ENCODE peak calls at places on chromosomes 13 and 19, in nine cellular contexts. P, Y, Q, T, C, Z, H, D and G are unnamed samples.
A peak's percentile ranks its signal among the peaks of the same experiment; 100 is the strongest.

GRCh38 chr19:40639638-40639982 is 38.4 kb downstream of the LTBP4 start:
- DNase-seq in P (no peak), Y (no peak), Q (no peak), T (no peak), C (no peak), Z (no peak), H (no peak), D (no peak), G (no peak)

GRCh38 chr19:33194527-33194883 is 375 bp downstream of the LRP3 start:
- DNase-seq in P (no peak), Y (no peak), Q (no peak), T (no peak), C (no peak), Z (no peak), H (no peak), D (no peak), G (no peak)

GRCh38 chr19:48558018-48558684 is 6.2 kb downstream of the SULT2B1 start:
- DNase-seq in P (no peak), Y (peak; percentile 38), Q (no peak), T (peak; percentile 40), C (peak; percentile 27), Z (peak; percentile 40), H (no peak), D (peak; percentile 71), G (peak; percentile 75)

GRCh38 chr13:102901615-102902305 is 55.9 kb downstream of the ERCC5 start:
- DNase-seq in P (no peak), Y (no peak), Q (no peak), T (peak; percentile 17), C (no peak), Z (no peak), H (no peak), D (no peak), G (peak; percentile 5)

GRCh38 chr19:39138221-39139211 is 12.9 kb downstream of the PAK4 start:
- DNase-seq in P (no peak), Y (no peak), Q (no peak), T (no peak), C (no peak), Z (no peak), H (no peak), D (no peak), G (no peak)

GRCh38 chr13:60482012-60482411 is 85.0 kb downstream of the TDRD3 start:
- DNase-seq in P (no peak), Y (no peak), Q (no peak), T (peak; percentile 33), C (no peak), Z (no peak), H (no peak), D (no peak), G (no peak)

GRCh38 chr19:1736916-1737315 is 16.4 kb upstream of the ONECUT3 start:
- DNase-seq in P (no peak), Y (no peak), Q (no peak), T (no peak), C (no peak), Z (no peak), H (no peak), D (no peak), G (no peak)

GRCh38 chr13:37608750-37609339 is 10.3 kb upstream of the POSTN start:
- DNase-seq in P (no peak), Y (no peak), Q (no peak), T (no peak), C (no peak), Z (no peak), H (no peak), D (no peak), G (peak; percentile 10)

GRCh38 chr13:48783181-48783630 is 129.5 kb downstream of the CYSLTR2 start:
- DNase-seq in P (peak; percentile 4), Y (peak; percentile 45), Q (peak; percentile 89), T (peak; percentile 100), C (no peak), Z (no peak), H (no peak), D (peak; percentile 81), G (peak; percentile 60)

GRCh38 chr19:10686661-10687517 is 14.3 kb upstream of the QTRT1 start:
- DNase-seq in P (no peak), Y (no peak), Q (no peak), T (peak; percentile 28), C (no peak), Z (no peak), H (no peak), D (no peak), G (peak; percentile 21)

GRCh38 chr19:3467437-3468198 is 12.7 kb downstream of the SMIM24 start:
- DNase-seq in P (no peak), Y (no peak), Q (no peak), T (no peak), C (no peak), Z (no peak), H (no peak), D (no peak), G (no peak)

GRCh38 chr13:30382836-30383525 is 39.3 kb upstream of the UBE2L5 start:
- DNase-seq in P (no peak), Y (no peak), Q (peak; percentile 50), T (no peak), C (no peak), Z (no peak), H (no peak), D (no peak), G (no peak)

GRCh38 chr19:35860818-35861639 is 4.3 kb downstream of the KIRREL2 start:
- DNase-seq in P (no peak), Y (no peak), Q (no peak), T (no peak), C (no peak), Z (no peak), H (no peak), D (no peak), G (no peak)

GRCh38 chr19:56837892-56838679 is 2.4 kb downstream of the PEG3 start:
- DNase-seq in P (no peak), Y (no peak), Q (peak; percentile 89), T (no peak), C (peak; percentile 77), Z (no peak), H (no peak), D (peak; percentile 60), G (peak; percentile 58)

GRCh38 chr13:33537691-33538090 is 252.1 kb upstream of the STARD13 start:
- DNase-seq in P (no peak), Y (no peak), Q (no peak), T (no peak), C (no peak), Z (no peak), H (no peak), D (no peak), G (no peak)

GRCh38 chr19:29549105-29550070 is 23.6 kb downstream of the VSTM2B start:
- DNase-seq in P (no peak), Y (no peak), Q (peak; percentile 43), T (no peak), C (no peak), Z (no peak), H (no peak), D (no peak), G (no peak)

GRCh38 chr19:29548483-29549085 is 22.8 kb downstream of the VSTM2B start:
- DNase-seq in P (no peak), Y (no peak), Q (peak; percentile 22), T (no peak), C (no peak), Z (no peak), H (no peak), D (no peak), G (no peak)

GRCh38 chr19:29552454-29553280 is 26.9 kb downstream of the VSTM2B start:
- DNase-seq in P (no peak), Y (no peak), Q (peak; percentile 38), T (no peak), C (no peak), Z (no peak), H (no peak), D (no peak), G (no peak)

GRCh38 chr19:29551774-29552173 is 26.0 kb downstream of the VSTM2B start:
- DNase-seq in P (no peak), Y (no peak), Q (peak; percentile 13), T (no peak), C (no peak), Z (no peak), H (no peak), D (no peak), G (no peak)

DNA sequence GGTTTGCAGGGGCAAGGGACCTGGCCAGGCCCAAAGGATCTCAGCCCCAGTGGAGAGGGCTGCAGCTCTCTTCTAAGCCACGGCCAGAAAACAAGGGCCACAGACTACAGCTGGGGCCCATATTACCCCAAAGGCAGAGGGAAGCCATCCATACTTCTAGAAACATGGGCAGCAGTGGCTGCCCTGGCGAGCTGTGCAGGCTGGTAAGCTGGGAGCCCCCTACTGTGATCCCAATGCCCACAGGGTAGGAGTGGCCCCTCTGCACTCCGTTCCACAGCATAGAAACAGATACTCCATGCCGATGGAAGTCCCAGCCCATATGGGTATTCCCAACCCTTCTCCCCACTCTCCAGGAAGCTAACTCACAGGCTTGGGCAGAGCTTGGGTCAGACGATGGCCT is 25.1 kb downstream of the VSTM2B start:
- DNase-seq in P (no peak), Y (no peak), Q (peak; percentile 34), T (no peak), C (no peak), Z (no peak), H (no peak), D (no peak), G (no peak)
- H3K27me3 ChIP-seq in P (peaks cover 2% of the 10 kb centered on the region), Y (peaks cover 70% of the 10 kb centered on the region), Q (no peaks in the 10 kb centered on the region), T (no peaks in the 10 kb centered on the region), C (no peaks in the 10 kb centered on the region), Z (no peaks in the 10 kb centered on the region), H (no peaks in the 10 kb centered on the region), D (no peaks in the 10 kb centered on the region), G (no peaks in the 10 kb centered on the region)

GRCh38 chr19:46303702-46304397 is 7.0 kb downstream of the HIF3A start:
- DNase-seq in P (no peak), Y (peak; percentile 95), Q (no peak), T (no peak), C (peak; percentile 73), Z (no peak), H (no peak), D (peak; percentile 90), G (no peak)
- H3K4me1 ChIP-seq in P (no peaks in the 10 kb centered on the region), Y (peaks cover 22% of the 10 kb centered on the region), Q (peaks cover 37% of the 10 kb centered on the region), T (peaks cover 3% of the 10 kb centered on the region), C (peaks cover 6% of the 10 kb centered on the region), Z (peaks cover 7% of the 10 kb centered on the region), H (no peaks in the 10 kb centered on the region), D (peaks cover 61% of the 10 kb centered on the region), G (peaks cover under 1% of the 10 kb centered on the region)

DNA sequence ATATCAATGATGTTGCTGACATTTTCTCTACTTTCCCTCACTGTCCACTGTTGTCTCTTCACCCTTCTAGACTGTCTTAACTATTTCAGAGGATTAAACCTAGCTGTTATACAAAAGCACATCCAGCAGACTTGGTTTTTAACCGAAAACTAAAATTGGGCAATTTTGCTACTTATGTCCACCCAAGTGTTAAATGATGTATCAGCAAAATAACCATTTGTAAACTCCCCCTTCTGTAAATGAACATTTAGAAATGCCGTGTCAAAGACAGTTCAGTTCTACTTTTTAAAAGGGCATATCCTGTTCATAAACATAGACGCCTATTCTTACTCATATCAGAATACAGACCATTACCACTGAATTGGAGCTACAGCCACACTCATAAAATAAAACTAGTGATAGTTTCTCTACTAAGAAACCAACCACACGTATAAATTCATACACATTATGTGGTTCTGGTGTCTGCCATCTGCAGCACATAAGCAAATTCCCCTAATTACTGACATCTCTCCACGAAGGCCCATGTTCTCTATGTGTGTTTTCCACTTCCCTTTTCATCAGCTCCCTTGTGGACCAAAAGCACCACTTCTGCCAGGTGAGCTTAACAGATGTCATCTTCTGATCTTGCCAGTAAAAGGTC is 1091.8 kb downstream of the PCDH9 start:
- DNase-seq in P (no peak), Y (no peak), Q (no peak), T (no peak), C (no peak), Z (no peak), H (no peak), D (no peak), G (no peak)
- H3K27me3 ChIP-seq in P (no peaks in the 10 kb centered on the region), Y (no peaks in the 10 kb centered on the region), Q (no peaks in the 10 kb centered on the region), T (no peaks in the 10 kb centered on the region), C (no peaks in the 10 kb centered on the region), Z (no peaks in the 10 kb centered on the region), H (no peaks in the 10 kb centered on the region), D (no peaks in the 10 kb centered on the region), G (no peaks in the 10 kb centered on the region)

GRCh38 chr19:42477117-42477516 is 34.4 kb upstream of the CXCL17 start:
- DNase-seq in P (no peak), Y (no peak), Q (no peak), T (no peak), C (no peak), Z (no peak), H (no peak), D (no peak), G (no peak)
- H3K4me1 ChIP-seq in P (no peaks in the 10 kb centered on the region), Y (peaks cover 29% of the 10 kb centered on the region), Q (no peaks in the 10 kb centered on the region), T (no peaks in the 10 kb centered on the region), C (peaks cover 6% of the 10 kb centered on the region), Z (peaks cover 35% of the 10 kb centered on the region), H (peaks cover 11% of the 10 kb centered on the region), D (peaks cover 19% of the 10 kb centered on the region), G (peaks cover 16% of the 10 kb centered on the region)